ENCODE peak calls at places on chromosomes 2 and 18, in four cellular contexts. L is iPS DF 6.9, F is SJSA1, C is stomach. O is an unnamed sample. For H3K4me1, the result is how much of the 10 kb centered on the place peaks cover.

GRCh38 chr2:166539340-166540162 is 45.5 kb upstream of the SCN7A start:
- DNase-seq in L (peak), F (peak), C (no peak), O (no peak)

GRCh38 chr2:140502951-140503630 is 1627.7 kb downstream of the LRP1B start:
- DNase-seq in L (no peak), F (no peak), C (no peak), O (no peak)

GRCh38 chr2:227774895-227775842 is 29.5 kb downstream of the SCYGR8 start:
- DNase-seq in L (no peak), F (no peak), C (no peak), O (no peak)

GRCh38 chr2:239324456-239324855 is 76.4 kb downstream of the HDAC4 start:
- DNase-seq in L (no peak), F (peak), C (peak), O (peak)

GRCh38 chr2:109475531-109476210 is 138.1 kb downstream of the SEPTIN10 start:
- DNase-seq in L (no peak), F (no peak), C (no peak), O (no peak)

GRCh38 chr2:46366675-46367067 is 69.5 kb downstream of the EPAS1 start:
- DNase-seq in L (no peak), F (no peak), C (no peak), O (no peak)

GRCh38 chr2:53755022-53755630 is 12.5 kb upstream of the CHAC2 start:
- DNase-seq in L (no peak), F (no peak), C (peak), O (peak)

GRCh38 chr2:235903803-235904637 is 264.2 kb downstream of the GBX2 start:
- DNase-seq in L (no peak), F (no peak), C (no peak), O (no peak)

GRCh38 chr2:158144914-158145625 is 43.4 kb downstream of the UPP2 start:
- DNase-seq in L (peak), F (no peak), C (no peak), O (no peak)

GRCh38 chr2:41932241-41933034 is 115.4 kb upstream of the PKDCC start:
- DNase-seq in L (no peak), F (peak), C (peak), O (peak)

GRCh38 chr2:54903736-54904554 is 146.3 kb downstream of the RTN4 start:
- DNase-seq in L (no peak), F (peak), C (peak), O (no peak)

GRCh38 chr2:225400060-225400511 is 576 bp downstream of the NYAP2 start:
- DNase-seq in L (peak), F (peak), C (no peak), O (no peak)

GRCh38 chr2:40315684-40316083 is 136.2 kb downstream of the SLC8A1 start:
- DNase-seq in L (no peak), F (no peak), C (peak), O (no peak)

GRCh38 chr2:26414291-26414690 is 12.6 kb downstream of the DRC1 start:
- DNase-seq in L (no peak), F (no peak), C (no peak), O (no peak)

GRCh38 chr18:6414723-6415362 is at the start of gene L3MBTL4:
- DNase-seq in L (no peak), F (peak), C (peak), O (peak)

DNA sequence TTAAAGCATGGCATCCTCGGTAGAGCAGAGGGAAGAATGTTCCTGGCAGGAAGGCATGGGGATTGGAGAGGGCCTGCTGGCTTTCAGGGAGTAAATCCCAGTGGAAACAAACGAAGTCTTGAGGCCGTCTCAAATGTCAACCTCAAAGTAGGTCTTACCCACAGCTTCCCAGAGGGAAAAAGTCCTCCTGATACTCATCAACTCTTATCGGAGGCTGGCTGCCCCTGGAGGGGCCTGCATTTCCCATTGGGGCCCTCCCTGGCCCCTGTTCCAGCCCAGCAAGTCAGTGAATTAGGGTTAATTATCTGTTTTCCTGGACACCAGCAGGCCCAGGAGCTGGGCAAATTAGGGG is 52.7 kb downstream of the GLI2 start:
- DNase-seq in L (no peak), F (no peak), C (no peak), O (no peak)
- H3K4me1 ChIP-seq in L (under half), F (under half), C (under half), O (under half)

GRCh38 chr2:65388051-65388531 is 44.3 kb downstream of the SPRED2 start:
- DNase-seq in L (no peak), F (no peak), C (peak), O (no peak)

GRCh38 chr2:65389476-65389875 is 42.9 kb downstream of the SPRED2 start:
- DNase-seq in L (no peak), F (no peak), C (no peak), O (no peak)

GRCh38 chr2:65386340-65386739 is 46.1 kb downstream of the SPRED2 start:
- DNase-seq in L (no peak), F (no peak), C (no peak), O (no peak)

GRCh38 chr2:65388626-65389390 is 43.6 kb downstream of the SPRED2 start:
- DNase-seq in L (no peak), F (no peak), C (no peak), O (no peak)

DNA sequence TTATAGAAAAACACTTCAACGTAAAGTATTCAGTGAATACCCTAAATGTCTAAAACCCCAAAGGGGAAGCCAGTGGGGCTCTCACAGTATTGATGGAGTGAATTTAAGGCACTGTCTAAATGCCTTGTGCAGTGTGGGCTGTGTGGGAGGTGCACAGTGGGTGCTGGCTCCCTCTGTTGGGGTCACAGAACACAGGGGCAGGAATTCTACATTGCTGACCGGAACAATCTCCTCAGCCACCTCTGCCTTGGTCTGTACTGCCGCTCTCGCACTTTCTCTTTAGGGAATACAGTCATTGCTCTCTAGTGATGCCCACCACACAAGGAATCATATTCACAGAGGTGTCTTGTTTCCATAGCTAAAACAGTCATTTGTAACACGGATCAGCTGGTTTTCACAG is 45.4 kb downstream of the SPRED2 start:
- DNase-seq in L (no peak), F (no peak), C (no peak), O (no peak)
- H3K4me1 ChIP-seq in L (under half), F (under half), C (half or more), O (half or more)

GRCh38 chr2:36393738-36394256 is 38.2 kb downstream of the CRIM1 start:
- DNase-seq in L (no peak), F (peak), C (no peak), O (no peak)
- H3K4me1 ChIP-seq in L (under half), F (half or more), C (under half), O (under half)

DNA sequence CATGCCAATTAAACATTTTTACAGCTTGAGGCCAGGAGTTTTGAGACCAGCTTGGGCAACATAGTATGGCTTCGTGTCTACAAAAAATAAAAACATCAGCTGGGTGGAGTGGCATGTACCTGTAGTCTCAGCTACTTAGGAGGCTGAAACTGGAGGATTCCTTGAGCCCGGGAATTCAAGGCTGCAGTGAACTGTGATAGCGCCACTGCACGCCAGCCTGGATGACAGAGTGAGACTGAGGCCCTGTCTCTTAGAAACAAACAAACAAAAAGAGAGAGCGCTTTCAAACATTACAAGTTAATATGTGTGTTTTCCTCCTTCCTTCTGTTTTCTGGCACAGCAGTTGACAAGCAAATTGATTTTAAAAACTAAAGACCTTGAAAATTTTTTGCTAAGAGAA is 9.9 kb downstream of the EPC2 start:
- DNase-seq in L (no peak), F (no peak), C (no peak), O (no peak)
- H3K4me1 ChIP-seq in L (under half), F (under half), C (under half), O (half or more)

GRCh38 chr2:160362521-160362920 is 131.1 kb downstream of the RBMS1 start:
- DNase-seq in L (no peak), F (no peak), C (no peak), O (no peak)

GRCh38 chr2:160362018-160362417 is 131.6 kb downstream of the RBMS1 start:
- DNase-seq in L (no peak), F (no peak), C (no peak), O (no peak)

GRCh38 chr2:160365691-160366367 is 127.8 kb downstream of the RBMS1 start:
- DNase-seq in L (no peak), F (no peak), C (peak), O (no peak)

GRCh38 chr2:160367887-160368286 is 125.7 kb downstream of the RBMS1 start:
- DNase-seq in L (no peak), F (peak), C (no peak), O (no peak)

DNA sequence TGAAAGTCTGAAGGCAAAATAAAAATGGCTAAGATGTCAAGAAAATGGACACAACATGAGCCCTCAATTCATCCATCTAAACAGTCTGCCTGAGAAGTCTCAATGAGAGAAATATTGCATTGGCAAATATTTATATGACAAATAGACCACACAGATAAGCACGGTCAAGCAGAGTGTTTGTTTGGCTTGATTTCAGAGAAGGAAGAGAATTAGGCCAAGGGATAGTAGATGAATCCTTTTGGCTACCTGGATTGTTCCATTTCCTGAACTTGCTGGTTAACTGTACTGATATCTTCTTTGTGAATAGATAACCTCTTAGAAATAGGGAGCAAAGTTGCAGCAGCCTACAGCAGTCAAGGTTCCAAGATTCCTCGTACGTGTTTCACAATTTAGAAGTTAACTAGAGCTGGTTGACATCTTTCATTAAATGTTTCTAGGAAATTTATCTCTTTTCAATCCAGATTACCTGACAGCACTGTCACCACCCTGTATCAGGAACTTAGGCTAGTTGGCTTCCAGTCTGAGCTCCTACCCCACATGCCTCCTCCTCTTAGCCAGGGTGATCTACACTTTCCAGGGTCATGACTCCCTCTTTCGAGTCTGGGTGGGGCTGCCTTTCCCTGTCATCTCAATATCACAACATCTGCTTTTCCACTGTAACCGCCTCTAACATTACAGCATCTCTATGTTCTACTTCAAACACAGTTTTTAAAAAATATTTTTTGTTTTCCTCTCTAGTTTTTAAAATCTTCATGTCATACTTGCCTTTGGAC is 129.5 kb downstream of the RBMS1 start:
- DNase-seq in L (no peak), F (peak), C (no peak), O (no peak)
- H3K4me1 ChIP-seq in L (under half), F (half or more), C (under half), O (half or more)

GRCh38 chr18:74796928-74797576 is 199.4 kb downstream of the ZNF407 start:
- DNase-seq in L (no peak), F (peak), C (no peak), O (no peak)
- H3K4me1 ChIP-seq in L (under half), F (under half), C (under half), O (under half)